ENCODE peak calls at places on chromosomes 5 and 9, in four cellular contexts. X, P, A and B are unnamed samples.

GRCh38 chr5:134647750-134648424 is 698 bp upstream of the SEC24A start:
- DNase-seq in X (no peak), A (no peak), P (peak; percentile 35), B (no peak)

GRCh38 chr5:160656961-160657570 is 194.9 kb downstream of the ATP10B start:
- DNase-seq in P (no peak), X (peak; percentile 15), A (no peak), B (peak; percentile 76)

GRCh38 chr9:18346761-18347160 is 127.2 kb upstream of the ADAMTSL1 start:
- DNase-seq in X (no peak), P (no peak), A (no peak), B (no peak)

GRCh38 chr5:56026863-56027300 is 32.1 kb upstream of the IL6ST start:
- DNase-seq in A (peak; percentile 71), P (peak; percentile 38), X (no peak), B (no peak)

GRCh38 chr5:122089614-122090013 is 11.6 kb upstream of the LOX start:
- DNase-seq in P (no peak), A (peak; percentile 61), X (no peak), B (peak; percentile 9)

GRCh38 chr9:28487561-28487960 is 914.3 kb upstream of the C9orf72 start:
- DNase-seq in A (no peak), P (no peak), X (no peak), B (no peak)

GRCh38 chr9:83707518-83707767 is 315 bp downstream of the UBQLN1 start:
- DNase-seq in P (peak; percentile 67), A (peak; percentile 82), X (peak; percentile 5), B (no peak)

GRCh38 chr5:178338126-178338749 is 105.6 kb upstream of the PHYKPL start:
- DNase-seq in A (no peak), P (no peak), X (no peak), B (no peak)

GRCh38 chr9:70043285-70043684 is 363 bp upstream of the MAMDC2 start:
- DNase-seq in P (peak; percentile 72), X (peak; percentile 48), A (no peak), B (no peak)

GRCh38 chr9:131799177-131799823 is 59.4 kb upstream of the RAPGEF1 start:
- DNase-seq in X (peak; percentile 66), P (peak; percentile 49), A (no peak), B (peak; percentile 69)

GRCh38 chr5:93572101-93572772 is 8.8 kb downstream of the NR2F1-AS1 start:
- DNase-seq in X (no peak), A (no peak), P (no peak), B (no peak)

GRCh38 chr5:146341854-146342253 is 3.2 kb downstream of the POU4F3 start:
- DNase-seq in A (no peak), P (no peak), X (no peak), B (no peak)

GRCh38 chr5:168747987-168748777 is 169.0 kb upstream of the PANK3 start:
- DNase-seq in A (peak; percentile 39), X (peak; percentile 38), P (peak; percentile 34), B (peak; percentile 39)

GRCh38 chr5:115977988-115978387 is 15.7 kb downstream of the LVRN start:
- DNase-seq in P (peak; percentile 9), X (no peak), A (peak; percentile 66), B (no peak)

GRCh38 chr9:107481035-107481434 is 8.5 kb downstream of the KLF4 start:
- DNase-seq in X (no peak), P (peak; percentile 19), A (no peak), B (no peak)

GRCh38 chr9:111661150-111661801 is at the start of gene GNG10:
- DNase-seq in P (peak; percentile 60), X (no peak), A (peak; percentile 42), B (peak; percentile 70)

GRCh38 chr5:53257806-53258373 is 148.3 kb upstream of the MOCS2 start:
- DNase-seq in P (no peak), X (no peak), A (no peak), B (no peak)

GRCh38 chr5:149495673-149496072 is 55.6 kb downstream of the CSNK1A1 start:
- DNase-seq in A (no peak), X (no peak), P (no peak), B (no peak)

GRCh38 chr5:63697811-63698210 is 264.4 kb downstream of the HTR1A start:
- DNase-seq in X (no peak), P (no peak), A (no peak), B (no peak)